ENCODE peak calls at places on chromosomes 7 and 10, in eight cellular contexts. One of them, this sample, is unnamed.

GRCh38 chr7:28315565-28316420 is 96.5 kb upstream of the CREB5 start:
- DNase-seq in brain microvascular endothelial cell: no peak
- DNase-seq in uterus: peak; percentile 67
- DNase-seq in BJ: peak; percentile 37
- DNase-seq in vagina: no peak
- DNase-seq in AG04450: no peak
- DNase-seq in Karpas-422: no peak
- DNase-seq in dorsolateral prefrontal cortex: no peak
- DNase-seq in this sample: no peak

GRCh38 chr7:2843711-2844152 is 376 bp downstream of the GNA12 start:
- DNase-seq in brain microvascular endothelial cell: no peak
- DNase-seq in uterus: peak; percentile 43
- DNase-seq in BJ: no peak
- DNase-seq in vagina: no peak
- DNase-seq in AG04450: no peak
- DNase-seq in Karpas-422: no peak
- DNase-seq in dorsolateral prefrontal cortex: peak; percentile 56
- DNase-seq in this sample: peak; percentile 21

GRCh38 chr7:2233876-2234275 is 1.1 kb upstream of the MAD1L1 start:
- DNase-seq in brain microvascular endothelial cell: no peak
- DNase-seq in uterus: no peak
- DNase-seq in BJ: no peak
- DNase-seq in vagina: no peak
- DNase-seq in AG04450: no peak
- DNase-seq in Karpas-422: no peak
- DNase-seq in dorsolateral prefrontal cortex: no peak
- DNase-seq in this sample: no peak

GRCh38 chr10:109977382-109977806 is 30.4 kb upstream of the ADD3 start:
- DNase-seq in brain microvascular endothelial cell: peak; percentile 86
- DNase-seq in uterus: no peak
- DNase-seq in BJ: no peak
- DNase-seq in vagina: no peak
- DNase-seq in AG04450: no peak
- DNase-seq in Karpas-422: no peak
- DNase-seq in dorsolateral prefrontal cortex: no peak
- DNase-seq in this sample: no peak

GRCh38 chr10:25547391-25547790 is 372.6 kb downstream of the GPR158 start:
- DNase-seq in brain microvascular endothelial cell: no peak
- DNase-seq in uterus: no peak
- DNase-seq in BJ: no peak
- DNase-seq in vagina: no peak
- DNase-seq in AG04450: no peak
- DNase-seq in Karpas-422: no peak
- DNase-seq in dorsolateral prefrontal cortex: no peak
- DNase-seq in this sample: no peak

GRCh38 chr7:33339074-33339805 is 209.9 kb downstream of the BBS9 start:
- DNase-seq in brain microvascular endothelial cell: no peak
- DNase-seq in uterus: no peak
- DNase-seq in BJ: no peak
- DNase-seq in vagina: no peak
- DNase-seq in AG04450: no peak
- DNase-seq in Karpas-422: no peak
- DNase-seq in dorsolateral prefrontal cortex: no peak
- DNase-seq in this sample: no peak

GRCh38 chr10:36573246-36573645 is 552.2 kb upstream of the ANKRD30A start:
- DNase-seq in brain microvascular endothelial cell: no peak
- DNase-seq in uterus: no peak
- DNase-seq in BJ: no peak
- DNase-seq in vagina: no peak
- DNase-seq in AG04450: no peak
- DNase-seq in Karpas-422: no peak
- DNase-seq in dorsolateral prefrontal cortex: no peak
- DNase-seq in this sample: no peak

GRCh38 chr7:92404170-92404614 is 43.1 kb upstream of the GATAD1 start:
- DNase-seq in brain microvascular endothelial cell: no peak
- DNase-seq in uterus: no peak
- DNase-seq in BJ: no peak
- DNase-seq in vagina: no peak
- DNase-seq in AG04450: no peak
- DNase-seq in Karpas-422: no peak
- DNase-seq in dorsolateral prefrontal cortex: no peak
- DNase-seq in this sample: no peak

GRCh38 chr7:63899691-63900393 is 98.8 kb upstream of the ZNF722 start:
- DNase-seq in brain microvascular endothelial cell: no peak
- DNase-seq in uterus: peak; percentile 64
- DNase-seq in BJ: no peak
- DNase-seq in vagina: no peak
- DNase-seq in AG04450: no peak
- DNase-seq in Karpas-422: no peak
- DNase-seq in dorsolateral prefrontal cortex: peak; percentile 86
- DNase-seq in this sample: peak; percentile 76

GRCh38 chr10:98778277-98778759 is 331.6 kb upstream of the HPS1 start:
- DNase-seq in brain microvascular endothelial cell: no peak
- DNase-seq in uterus: no peak
- DNase-seq in BJ: no peak
- DNase-seq in vagina: no peak
- DNase-seq in AG04450: no peak
- DNase-seq in Karpas-422: no peak
- DNase-seq in dorsolateral prefrontal cortex: no peak
- DNase-seq in this sample: no peak

GRCh38 chr10:129108994-129109393 is 358.0 kb upstream of the MGMT start:
- DNase-seq in brain microvascular endothelial cell: no peak
- DNase-seq in uterus: no peak
- DNase-seq in BJ: no peak
- DNase-seq in vagina: peak; percentile 34
- DNase-seq in AG04450: no peak
- DNase-seq in Karpas-422: no peak
- DNase-seq in dorsolateral prefrontal cortex: no peak
- DNase-seq in this sample: no peak

GRCh38 chr10:113697595-113697994 is 17.9 kb downstream of the CASP7 start:
- DNase-seq in brain microvascular endothelial cell: no peak
- DNase-seq in uterus: no peak
- DNase-seq in BJ: no peak
- DNase-seq in vagina: no peak
- DNase-seq in AG04450: no peak
- DNase-seq in Karpas-422: no peak
- DNase-seq in dorsolateral prefrontal cortex: no peak
- DNase-seq in this sample: no peak

GRCh38 chr10:116774728-116775151 is 32.4 kb upstream of the HSPA12A start:
- DNase-seq in brain microvascular endothelial cell: no peak
- DNase-seq in uterus: no peak
- DNase-seq in BJ: no peak
- DNase-seq in vagina: no peak
- DNase-seq in AG04450: no peak
- DNase-seq in Karpas-422: no peak
- DNase-seq in dorsolateral prefrontal cortex: no peak
- DNase-seq in this sample: no peak

GRCh38 chr10:98090822-98091221 is 43.6 kb upstream of the R3HCC1L start:
- DNase-seq in brain microvascular endothelial cell: no peak
- DNase-seq in uterus: no peak
- DNase-seq in BJ: no peak
- DNase-seq in vagina: no peak
- DNase-seq in AG04450: no peak
- DNase-seq in Karpas-422: no peak
- DNase-seq in dorsolateral prefrontal cortex: no peak
- DNase-seq in this sample: no peak

GRCh38 chr10:52465202-52465601 is 151.1 kb downstream of the DKK1 start:
- DNase-seq in brain microvascular endothelial cell: no peak
- DNase-seq in uterus: no peak
- DNase-seq in BJ: no peak
- DNase-seq in vagina: no peak
- DNase-seq in AG04450: no peak
- DNase-seq in Karpas-422: no peak
- DNase-seq in dorsolateral prefrontal cortex: no peak
- DNase-seq in this sample: no peak

DNA sequence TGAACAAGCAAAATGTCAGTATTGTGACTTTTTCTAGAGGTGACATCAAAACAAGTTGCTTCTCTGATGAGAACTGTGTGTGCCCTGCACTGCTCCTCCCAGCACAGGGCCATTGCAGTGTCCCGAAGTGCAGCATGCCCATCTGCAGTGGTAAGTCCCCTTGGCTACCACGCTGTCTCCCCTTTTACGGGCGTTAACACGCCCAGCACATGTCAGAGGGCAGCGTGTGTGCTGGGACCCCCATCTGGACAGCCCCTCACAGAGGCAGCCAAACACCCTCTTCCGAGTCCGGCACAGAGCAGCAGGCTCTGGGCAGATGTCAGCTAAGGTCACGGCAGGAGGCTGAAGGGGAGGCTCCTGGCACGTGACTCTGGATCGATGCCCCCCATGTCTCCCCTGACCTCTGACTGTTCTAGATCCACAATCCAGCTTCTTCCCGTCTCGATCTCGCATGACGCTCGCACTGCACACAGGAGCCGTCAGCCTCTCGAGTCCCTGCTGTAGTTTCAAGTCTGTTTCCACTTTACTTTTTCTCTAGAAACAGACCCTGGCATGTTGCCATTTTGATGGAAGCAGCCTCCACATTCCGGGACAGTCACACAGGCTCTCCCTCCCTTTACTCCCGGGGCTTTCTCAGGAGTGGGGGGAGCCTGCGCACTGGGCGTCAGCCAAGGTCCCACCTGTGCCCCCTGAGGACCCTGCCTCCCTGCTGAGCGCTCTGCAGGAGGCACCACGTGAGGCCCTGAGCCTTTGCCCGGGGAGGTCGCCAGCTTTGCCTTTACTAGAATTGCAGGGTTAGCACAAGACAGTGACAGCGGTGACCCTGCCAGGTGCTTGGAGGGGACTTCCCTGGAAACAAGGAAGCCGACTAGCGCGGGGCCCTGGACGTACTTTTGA is 133.8 kb downstream of the TCERG1L start:
- DNase-seq in brain microvascular endothelial cell: no peak
- DNase-seq in uterus: no peak
- DNase-seq in BJ: no peak
- DNase-seq in vagina: peak; percentile 77
- DNase-seq in AG04450: no peak
- DNase-seq in Karpas-422: no peak
- DNase-seq in dorsolateral prefrontal cortex: peak; percentile 34
- DNase-seq in this sample: no peak
- H3K27me3 ChIP-seq in brain microvascular endothelial cell: no peaks in the 10 kb centered on the region
- H3K27me3 ChIP-seq in uterus: no peaks in the 10 kb centered on the region
- H3K27me3 ChIP-seq in BJ: no peaks in the 10 kb centered on the region
- H3K27me3 ChIP-seq in vagina: no peaks in the 10 kb centered on the region
- H3K27me3 ChIP-seq in AG04450: no peaks in the 10 kb centered on the region
- H3K27me3 ChIP-seq in Karpas-422: peaks cover 2% of the 10 kb centered on the region
- H3K27me3 ChIP-seq in dorsolateral prefrontal cortex: peaks cover 4% of the 10 kb centered on the region
- H3K27me3 ChIP-seq in this sample: no peaks in the 10 kb centered on the region

GRCh38 chr10:100007239-100008141 is 2.3 kb downstream of the DNMBP start:
- DNase-seq in brain microvascular endothelial cell: no peak
- DNase-seq in uterus: no peak
- DNase-seq in BJ: no peak
- DNase-seq in vagina: no peak
- DNase-seq in AG04450: no peak
- DNase-seq in Karpas-422: no peak
- DNase-seq in dorsolateral prefrontal cortex: no peak
- DNase-seq in this sample: no peak

GRCh38 chr10:100009283-100009792 is 409 bp downstream of the DNMBP start:
- DNase-seq in brain microvascular endothelial cell: no peak
- DNase-seq in uterus: peak; percentile 47
- DNase-seq in BJ: no peak
- DNase-seq in vagina: no peak
- DNase-seq in AG04450: no peak
- DNase-seq in Karpas-422: peak; percentile 59
- DNase-seq in dorsolateral prefrontal cortex: peak; percentile 50
- DNase-seq in this sample: peak; percentile 1

GRCh38 chr10:100009793-100010676 is at the start of gene DNMBP:
- DNase-seq in brain microvascular endothelial cell: peak; percentile 60
- DNase-seq in uterus: peak; percentile 78
- DNase-seq in BJ: no peak
- DNase-seq in vagina: no peak
- DNase-seq in AG04450: no peak
- DNase-seq in Karpas-422: peak; percentile 94
- DNase-seq in dorsolateral prefrontal cortex: peak; percentile 80
- DNase-seq in this sample: peak; percentile 54

GRCh38 chr10:100008142-100008522 is 1.6 kb downstream of the DNMBP start:
- DNase-seq in brain microvascular endothelial cell: no peak
- DNase-seq in uterus: no peak
- DNase-seq in BJ: no peak
- DNase-seq in vagina: no peak
- DNase-seq in AG04450: no peak
- DNase-seq in Karpas-422: no peak
- DNase-seq in dorsolateral prefrontal cortex: no peak
- DNase-seq in this sample: no peak

DNA sequence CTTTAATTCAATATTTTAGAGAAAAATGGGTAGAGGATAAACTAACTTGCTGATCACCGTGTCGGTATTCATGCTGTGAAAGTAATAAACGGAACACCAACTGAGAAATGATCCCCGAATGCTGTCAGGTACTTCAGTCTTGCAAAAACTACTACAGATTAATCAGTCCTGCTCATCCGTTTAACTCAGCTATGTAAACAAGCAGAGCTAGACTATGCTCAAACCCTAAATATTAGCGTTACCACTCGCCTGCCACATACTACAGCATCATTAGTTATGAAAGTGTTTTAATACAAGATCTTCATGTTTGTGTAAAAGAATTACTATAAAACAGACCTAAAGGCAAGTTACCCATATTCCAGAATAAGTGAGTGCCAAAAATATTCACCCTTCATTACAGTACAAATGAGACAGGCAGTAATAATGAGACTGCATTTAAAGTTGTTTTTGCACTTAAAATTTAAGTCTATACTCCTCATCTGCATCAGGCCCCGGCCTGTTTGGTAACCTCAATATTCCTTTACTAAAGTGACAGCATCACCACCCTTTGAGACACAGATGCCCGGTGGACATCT is 952 bp downstream of the DNMBP start:
- DNase-seq in brain microvascular endothelial cell: no peak
- DNase-seq in uterus: no peak
- DNase-seq in BJ: no peak
- DNase-seq in vagina: no peak
- DNase-seq in AG04450: no peak
- DNase-seq in Karpas-422: no peak
- DNase-seq in dorsolateral prefrontal cortex: no peak
- DNase-seq in this sample: no peak
- H3K27me3 ChIP-seq in brain microvascular endothelial cell: no peaks in the 10 kb centered on the region
- H3K27me3 ChIP-seq in uterus: no peaks in the 10 kb centered on the region
- H3K27me3 ChIP-seq in BJ: no peaks in the 10 kb centered on the region
- H3K27me3 ChIP-seq in vagina: no peaks in the 10 kb centered on the region
- H3K27me3 ChIP-seq in AG04450: no peaks in the 10 kb centered on the region
- H3K27me3 ChIP-seq in Karpas-422: no peaks in the 10 kb centered on the region
- H3K27me3 ChIP-seq in dorsolateral prefrontal cortex: no peaks in the 10 kb centered on the region
- H3K27me3 ChIP-seq in this sample: no peaks in the 10 kb centered on the region

GRCh38 chr10:133000648-133001047 is 58.3 kb upstream of the CFAP46 start:
- DNase-seq in brain microvascular endothelial cell: no peak
- DNase-seq in uterus: no peak
- DNase-seq in BJ: no peak
- DNase-seq in vagina: no peak
- DNase-seq in AG04450: no peak
- DNase-seq in Karpas-422: no peak
- DNase-seq in dorsolateral prefrontal cortex: no peak
- DNase-seq in this sample: no peak
- H3K27me3 ChIP-seq in brain microvascular endothelial cell: no peaks in the 10 kb centered on the region
- H3K27me3 ChIP-seq in uterus: no peaks in the 10 kb centered on the region
- H3K27me3 ChIP-seq in BJ: peaks cover 4% of the 10 kb centered on the region
- H3K27me3 ChIP-seq in vagina: no peaks in the 10 kb centered on the region
- H3K27me3 ChIP-seq in AG04450: peaks cover 7% of the 10 kb centered on the region
- H3K27me3 ChIP-seq in Karpas-422: no peaks in the 10 kb centered on the region
- H3K27me3 ChIP-seq in dorsolateral prefrontal cortex: no peaks in the 10 kb centered on the region
- H3K27me3 ChIP-seq in this sample: no peaks in the 10 kb centered on the region

DNA sequence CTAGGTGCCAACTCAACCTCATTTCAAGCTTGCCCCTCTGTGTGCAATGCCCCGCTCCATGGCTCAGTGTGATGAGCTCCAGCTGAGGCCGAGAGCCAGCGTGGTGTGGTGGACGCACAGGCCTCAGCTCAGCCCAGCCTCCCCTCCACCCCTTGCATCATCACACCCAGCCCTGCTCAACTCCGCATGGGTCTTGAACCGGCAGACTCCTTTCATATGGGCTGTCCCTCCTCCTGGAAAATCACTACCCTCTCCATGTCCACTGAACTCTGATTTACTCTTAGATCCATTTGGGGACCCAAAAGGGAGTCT is 16.6 kb upstream of the SLC18A3 start:
- DNase-seq in brain microvascular endothelial cell: no peak
- DNase-seq in uterus: no peak
- DNase-seq in BJ: no peak
- DNase-seq in vagina: peak; percentile 37
- DNase-seq in AG04450: no peak
- DNase-seq in Karpas-422: no peak
- DNase-seq in dorsolateral prefrontal cortex: no peak
- DNase-seq in this sample: no peak
- H3K27me3 ChIP-seq in brain microvascular endothelial cell: no peaks in the 10 kb centered on the region
- H3K27me3 ChIP-seq in uterus: no peaks in the 10 kb centered on the region
- H3K27me3 ChIP-seq in BJ: no peaks in the 10 kb centered on the region
- H3K27me3 ChIP-seq in vagina: no peaks in the 10 kb centered on the region
- H3K27me3 ChIP-seq in AG04450: peaks cover 3% of the 10 kb centered on the region
- H3K27me3 ChIP-seq in Karpas-422: no peaks in the 10 kb centered on the region
- H3K27me3 ChIP-seq in dorsolateral prefrontal cortex: peaks cover 27% of the 10 kb centered on the region
- H3K27me3 ChIP-seq in this sample: peaks cover 4% of the 10 kb centered on the region